ENCODE peak calls at places on chromosomes 7 and 10, in four cellular contexts. One of them, this sample, is unnamed.
A peak's percentile ranks its signal among the peaks of the same experiment; 100 is the strongest.

GRCh38 chr7:1975179-1975578 is 257.6 kb downstream of the MAD1L1 start:
- DNase-seq in A549: no peak
- DNase-seq in mesothelial cell of epicardium: no peak
- DNase-seq in GM13976: no peak
- DNase-seq in this sample: no peak

GRCh38 chr7:87398441-87398840 is 53.0 kb downstream of the CROT start:
- DNase-seq in A549: no peak
- DNase-seq in mesothelial cell of epicardium: no peak
- DNase-seq in GM13976: no peak
- DNase-seq in this sample: no peak

GRCh38 chr7:56081626-56082340 is 11.0 kb downstream of the PHKG1 start:
- DNase-seq in A549: no peak
- DNase-seq in mesothelial cell of epicardium: no peak
- DNase-seq in GM13976: no peak
- DNase-seq in this sample: no peak

GRCh38 chr7:23184709-23185354 is 3.0 kb downstream of the NUP42 start:
- DNase-seq in A549: peak; percentile 61
- DNase-seq in mesothelial cell of epicardium: no peak
- DNase-seq in GM13976: no peak
- DNase-seq in this sample: no peak

GRCh38 chr7:70047891-70048448 is 449.7 kb downstream of the AUTS2 start:
- DNase-seq in A549: no peak
- DNase-seq in mesothelial cell of epicardium: no peak
- DNase-seq in GM13976: no peak
- DNase-seq in this sample: no peak

GRCh38 chr10:132590752-132591121 is 53.1 kb downstream of the INPP5A start:
- DNase-seq in A549: no peak
- DNase-seq in mesothelial cell of epicardium: no peak
- DNase-seq in GM13976: no peak
- DNase-seq in this sample: peak; percentile 33

GRCh38 chr7:138975343-138976104 is 5.7 kb downstream of the KIAA1549 start:
- DNase-seq in A549: no peak
- DNase-seq in mesothelial cell of epicardium: no peak
- DNase-seq in GM13976: no peak
- DNase-seq in this sample: no peak

GRCh38 chr7:121761399-121761798 is 111.6 kb upstream of the PTPRZ1 start:
- DNase-seq in A549: no peak
- DNase-seq in mesothelial cell of epicardium: no peak
- DNase-seq in GM13976: no peak
- DNase-seq in this sample: no peak

GRCh38 chr10:123140164-123140982 is 4.6 kb downstream of the HMX3 start:
- DNase-seq in A549: peak; percentile 38
- DNase-seq in mesothelial cell of epicardium: no peak
- DNase-seq in GM13976: peak; percentile 47
- DNase-seq in this sample: no peak

GRCh38 chr10:22611425-22612111 is 102.8 kb downstream of the PIP4K2A start:
- DNase-seq in A549: no peak
- DNase-seq in mesothelial cell of epicardium: no peak
- DNase-seq in GM13976: peak; percentile 40
- DNase-seq in this sample: no peak

GRCh38 chr7:28161319-28161718 is 19.3 kb downstream of the JAZF1 start:
- DNase-seq in A549: no peak
- DNase-seq in mesothelial cell of epicardium: no peak
- DNase-seq in GM13976: no peak
- DNase-seq in this sample: no peak

GRCh38 chr10:114271779-114272167 is 32.7 kb downstream of the VWA2 start:
- DNase-seq in A549: peak; percentile 48
- DNase-seq in mesothelial cell of epicardium: no peak
- DNase-seq in GM13976: no peak
- DNase-seq in this sample: peak; percentile 76

GRCh38 chr10:121448768-121449456 is 149.3 kb downstream of the FGFR2 start:
- DNase-seq in A549: no peak
- DNase-seq in mesothelial cell of epicardium: no peak
- DNase-seq in GM13976: no peak
- DNase-seq in this sample: no peak

GRCh38 chr10:96415896-96416554 is 57.2 kb upstream of the OPALIN start:
- DNase-seq in A549: no peak
- DNase-seq in mesothelial cell of epicardium: no peak
- DNase-seq in GM13976: no peak
- DNase-seq in this sample: no peak

GRCh38 chr10:116756277-116756676 is 13.9 kb upstream of the HSPA12A start:
- DNase-seq in A549: no peak
- DNase-seq in mesothelial cell of epicardium: no peak
- DNase-seq in GM13976: no peak
- DNase-seq in this sample: peak; percentile 51

GRCh38 chr10:30538086-30538485 is 91.5 kb downstream of the LYZL2 start:
- DNase-seq in A549: peak; percentile 92
- DNase-seq in mesothelial cell of epicardium: no peak
- DNase-seq in GM13976: no peak
- DNase-seq in this sample: no peak

GRCh38 chr10:74993649-74994048 is 117.8 kb upstream of the SAMD8 start:
- DNase-seq in A549: no peak
- DNase-seq in mesothelial cell of epicardium: no peak
- DNase-seq in GM13976: no peak
- DNase-seq in this sample: no peak

GRCh38 chr10:26029858-26030257 is 95.8 kb downstream of the MYO3A start:
- DNase-seq in A549: no peak
- DNase-seq in mesothelial cell of epicardium: no peak
- DNase-seq in GM13976: no peak
- DNase-seq in this sample: no peak

GRCh38 chr7:93117327-93117726 is 452 bp downstream of the SAMD9 start:
- DNase-seq in A549: no peak
- DNase-seq in mesothelial cell of epicardium: no peak
- DNase-seq in GM13976: no peak
- DNase-seq in this sample: no peak

GRCh38 chr7:17679427-17679826 is 260.9 kb downstream of the SNX13 start:
- DNase-seq in A549: peak; percentile 37
- DNase-seq in mesothelial cell of epicardium: no peak
- DNase-seq in GM13976: no peak
- DNase-seq in this sample: no peak

GRCh38 chr10:50452603-50453002 is 171.2 kb downstream of the SGMS1 start:
- DNase-seq in A549: no peak
- DNase-seq in mesothelial cell of epicardium: no peak
- DNase-seq in GM13976: peak; percentile 44
- DNase-seq in this sample: no peak

GRCh38 chr10:118590334-118590733 is 5.1 kb downstream of the PRLHR start:
- DNase-seq in A549: peak; percentile 15
- DNase-seq in mesothelial cell of epicardium: no peak
- DNase-seq in GM13976: no peak
- DNase-seq in this sample: no peak

GRCh38 chr7:119720541-119720940 is 552.4 kb upstream of the KCND2 start:
- DNase-seq in A549: peak; percentile 7
- DNase-seq in mesothelial cell of epicardium: no peak
- DNase-seq in GM13976: no peak
- DNase-seq in this sample: no peak

GRCh38 chr10:99652800-99653390 is 6.4 kb upstream of the ENTPD7 start:
- DNase-seq in A549: no peak
- DNase-seq in mesothelial cell of epicardium: no peak
- DNase-seq in GM13976: no peak
- DNase-seq in this sample: no peak
- TF ChIP-seq CTCF in A549: no peak
- TF ChIP-seq CTCF in mesothelial cell of epicardium: no peak
- TF ChIP-seq CTCF in GM13976: no peak
- TF ChIP-seq CTCF in this sample: no peak

GRCh38 chr7:142654398-142654797 is 94.9 kb upstream of the PRSS1 start:
- DNase-seq in A549: no peak
- DNase-seq in mesothelial cell of epicardium: no peak
- DNase-seq in GM13976: no peak
- DNase-seq in this sample: no peak
- TF ChIP-seq CTCF in A549: no peak
- TF ChIP-seq CTCF in mesothelial cell of epicardium: no peak
- TF ChIP-seq CTCF in GM13976: no peak
- TF ChIP-seq CTCF in this sample: no peak

GRCh38 chr7:45197461-45197860 is 39.9 kb downstream of the RAMP3 start:
- DNase-seq in A549: no peak
- DNase-seq in mesothelial cell of epicardium: no peak
- DNase-seq in GM13976: no peak
- DNase-seq in this sample: no peak

GRCh38 chr7:45198986-45199385 is 41.4 kb downstream of the RAMP3 start:
- DNase-seq in A549: no peak
- DNase-seq in mesothelial cell of epicardium: no peak
- DNase-seq in GM13976: no peak
- DNase-seq in this sample: peak; percentile 48

GRCh38 chr7:45199506-45199905 is 41.9 kb downstream of the RAMP3 start:
- DNase-seq in A549: no peak
- DNase-seq in mesothelial cell of epicardium: no peak
- DNase-seq in GM13976: no peak
- DNase-seq in this sample: peak; percentile 34

GRCh38 chr7:45193868-45194267 is 36.3 kb downstream of the RAMP3 start:
- DNase-seq in A549: no peak
- DNase-seq in mesothelial cell of epicardium: no peak
- DNase-seq in GM13976: no peak
- DNase-seq in this sample: peak; percentile 64

GRCh38 chr7:45196374-45196773 is 38.8 kb downstream of the RAMP3 start:
- DNase-seq in A549: no peak
- DNase-seq in mesothelial cell of epicardium: no peak
- DNase-seq in GM13976: no peak
- DNase-seq in this sample: no peak
- TF ChIP-seq CTCF in A549: no peak
- TF ChIP-seq CTCF in mesothelial cell of epicardium: no peak
- TF ChIP-seq CTCF in GM13976: no peak
- TF ChIP-seq CTCF in this sample: no peak

GRCh38 chr10:84237199-84238051 is 3.9 kb downstream of the LRIT1 start:
- DNase-seq in A549: no peak
- DNase-seq in mesothelial cell of epicardium: no peak
- DNase-seq in GM13976: no peak
- DNase-seq in this sample: peak; percentile 75
- TF ChIP-seq CTCF in A549: no peak
- TF ChIP-seq CTCF in mesothelial cell of epicardium: peak; percentile 10
- TF ChIP-seq CTCF in GM13976: no peak
- TF ChIP-seq CTCF in this sample: no peak

GRCh38 chr10:21336476-21337170 is 188.9 kb downstream of the SKIDA1 start:
- DNase-seq in A549: peak; percentile 97
- DNase-seq in mesothelial cell of epicardium: no peak
- DNase-seq in GM13976: no peak
- DNase-seq in this sample: no peak
- TF ChIP-seq CTCF in A549: peak; percentile 31
- TF ChIP-seq CTCF in mesothelial cell of epicardium: no peak
- TF ChIP-seq CTCF in GM13976: no peak
- TF ChIP-seq CTCF in this sample: no peak

GRCh38 chr10:124259139-124259825 is 159.4 kb downstream of the OAT start:
- DNase-seq in A549: peak; percentile 13
- DNase-seq in mesothelial cell of epicardium: no peak
- DNase-seq in GM13976: no peak
- DNase-seq in this sample: peak; percentile 38
- TF ChIP-seq CTCF in A549: no peak
- TF ChIP-seq CTCF in mesothelial cell of epicardium: no peak
- TF ChIP-seq CTCF in GM13976: no peak
- TF ChIP-seq CTCF in this sample: no peak

DNA sequence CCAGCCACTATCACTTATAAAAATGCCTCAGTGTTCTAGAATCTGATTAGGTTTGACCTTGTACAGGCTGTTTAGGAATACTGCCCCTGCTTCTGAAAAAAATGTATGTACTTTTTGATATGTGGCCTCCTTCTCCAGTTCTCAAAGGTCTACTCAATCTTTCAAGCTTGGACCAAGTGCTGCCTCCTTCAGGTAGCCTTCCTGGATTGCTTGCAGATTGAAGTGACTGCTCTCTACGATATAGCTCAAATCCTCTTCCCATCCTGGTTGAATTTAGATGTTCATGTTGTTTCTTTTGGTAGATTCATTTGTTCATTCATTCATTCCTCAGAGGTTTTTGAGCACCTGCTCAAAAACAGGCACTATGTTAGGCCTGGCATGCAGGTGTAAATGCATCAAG is 77.2 kb upstream of the NPTX2 start:
- DNase-seq in A549: no peak
- DNase-seq in mesothelial cell of epicardium: no peak
- DNase-seq in GM13976: no peak
- DNase-seq in this sample: no peak
- TF ChIP-seq CTCF in A549: no peak
- TF ChIP-seq CTCF in mesothelial cell of epicardium: no peak
- TF ChIP-seq CTCF in GM13976: no peak
- TF ChIP-seq CTCF in this sample: no peak

DNA sequence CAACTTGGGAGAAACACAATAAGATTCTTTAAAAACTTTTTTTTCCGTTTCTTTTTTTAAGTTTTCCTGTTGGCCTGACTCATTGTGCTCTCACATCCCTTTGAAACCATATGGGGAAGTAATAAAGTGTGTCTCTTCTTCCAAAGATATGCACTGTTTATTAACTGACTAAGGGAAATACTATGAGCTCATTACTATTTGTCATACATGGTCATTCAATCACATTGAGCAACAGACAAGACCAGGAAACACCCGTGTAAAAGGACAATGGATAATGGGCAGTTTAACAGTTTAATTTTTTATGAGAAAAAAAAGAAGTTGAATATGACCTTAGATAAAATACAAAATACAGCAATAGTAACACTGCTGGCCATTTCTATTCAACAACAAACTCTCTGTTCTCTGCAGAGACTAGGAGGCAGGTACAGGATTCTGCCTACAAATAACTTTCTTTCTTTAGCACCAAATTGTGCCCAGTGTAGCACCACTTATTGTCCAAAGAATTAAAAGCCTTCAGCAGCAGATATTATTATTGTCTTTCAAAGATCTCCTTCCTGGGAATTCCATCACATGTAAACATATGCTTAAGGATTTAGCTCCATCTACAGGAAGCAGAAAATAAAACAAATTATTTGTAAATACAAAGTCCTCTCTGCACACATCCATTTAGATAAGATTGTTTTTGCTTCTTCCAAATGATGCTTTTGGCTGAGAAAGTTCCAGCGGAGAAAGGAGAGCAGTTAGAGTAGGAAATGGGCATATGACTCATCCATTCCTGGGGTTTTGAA is 55.0 kb upstream of the AKR1E2 start:
- DNase-seq in A549: peak; percentile 85
- DNase-seq in mesothelial cell of epicardium: no peak
- DNase-seq in GM13976: no peak
- DNase-seq in this sample: no peak
- TF ChIP-seq CTCF in A549: peak; percentile 83
- TF ChIP-seq CTCF in mesothelial cell of epicardium: peak; percentile 28
- TF ChIP-seq CTCF in GM13976: no peak
- TF ChIP-seq CTCF in this sample: peak; percentile 45

GRCh38 chr7:98922392-98923107 is 44.2 kb downstream of the TRRAP start:
- DNase-seq in A549: peak; percentile 44
- DNase-seq in mesothelial cell of epicardium: no peak
- DNase-seq in GM13976: no peak
- DNase-seq in this sample: no peak
- TF ChIP-seq CTCF in A549: no peak
- TF ChIP-seq CTCF in mesothelial cell of epicardium: no peak
- TF ChIP-seq CTCF in GM13976: no peak
- TF ChIP-seq CTCF in this sample: no peak